ENCODE peak calls at places on chromosomes 2 and 18, in nine cellular contexts. U is cardiac fibroblast; J is upper lobe of right lung; G is M059J; L is T-cell; Y is EH; K is bronchial epithelial cell; M is CD4-positive, alpha-beta T cell; D is CD8-positive, alpha-beta T cell. T is an unnamed sample.
A peak's percentile ranks its signal among the peaks of the same experiment; 100 is the strongest.

GRCh38 chr2:174951746-174952145 is 53.4 kb downstream of the CHN1 start:
- DNase-seq in D (no peak), J (no peak), Y (peak; percentile 93), K (peak; percentile 57), U (peak; percentile 15), M (no peak), L (no peak), G (peak; percentile 9), T (peak; percentile 63)

GRCh38 chr2:128510701-128511100 is 192.0 kb upstream of the HS6ST1 start:
- DNase-seq in D (no peak), M (no peak), G (no peak), J (no peak), L (no peak), U (peak; percentile 66), Y (peak; percentile 50), K (no peak), T (no peak)

GRCh38 chr2:163401481-163401880 is 334.3 kb downstream of the FIGN start:
- DNase-seq in J (no peak), Y (peak; percentile 44), L (no peak), K (peak; percentile 55), U (peak; percentile 63), G (peak; percentile 73), M (no peak), D (no peak), T (peak; percentile 81)

GRCh38 chr2:74834806-74835755 is 1.2 kb downstream of the HK2 start:
- DNase-seq in Y (peak; percentile 64), D (peak; percentile 53), L (no peak), U (peak; percentile 72), G (peak; percentile 69), J (peak; percentile 88), M (peak; percentile 46), K (peak; percentile 27), T (peak; percentile 64)

GRCh38 chr2:224036731-224037376 is 2.2 kb downstream of the SERPINE2 start:
- DNase-seq in L (no peak), Y (peak; percentile 25), U (no peak), G (no peak), M (no peak), D (no peak), J (no peak), K (no peak), T (no peak)

GRCh38 chr2:199441759-199442158 is 16.0 kb downstream of the SATB2 start:
- DNase-seq in D (no peak), J (no peak), M (no peak), U (no peak), K (no peak), G (peak; percentile 58), L (no peak), Y (no peak), T (peak; percentile 63)

GRCh38 chr18:49074505-49074904 is 123.7 kb upstream of the SMAD7 start:
- DNase-seq in L (no peak), Y (no peak), U (no peak), G (no peak), J (no peak), K (no peak), M (no peak), D (no peak), T (no peak)

GRCh38 chr2:43759195-43759594 is 14.6 kb upstream of the DYNC2LI1 start:
- DNase-seq in J (no peak), M (no peak), Y (peak; percentile 78), K (peak; percentile 94), G (peak; percentile 88), L (no peak), D (no peak), U (peak; percentile 44), T (peak; percentile 80)

GRCh38 chr18:21742323-21742687 is 1.7 kb downstream of the MIB1 start:
- DNase-seq in M (no peak), K (peak; percentile 70), L (no peak), Y (no peak), J (no peak), G (peak; percentile 51), D (no peak), U (no peak), T (peak; percentile 32)

GRCh38 chr2:240293865-240294461 is 141.5 kb upstream of the GPC1 start:
- DNase-seq in K (no peak), D (no peak), U (no peak), J (no peak), Y (no peak), L (no peak), M (no peak), G (no peak), T (no peak)

GRCh38 chr2:26300234-26300641 is 45.7 kb upstream of the SELENOI start:
- DNase-seq in D (peak; percentile 17), L (no peak), M (no peak), K (peak; percentile 81), Y (peak; percentile 42), U (peak; percentile 53), J (no peak), G (no peak), T (peak; percentile 53)

GRCh38 chr2:236754234-236754924 is 184.8 kb downstream of the ACKR3 start:
- DNase-seq in U (no peak), M (no peak), J (no peak), L (no peak), G (no peak), D (no peak), Y (no peak), K (no peak), T (no peak)

GRCh38 chr2:226652388-226652787 is 147.2 kb downstream of the IRS1 start:
- DNase-seq in Y (peak; percentile 94), J (no peak), G (peak; percentile 97), M (no peak), K (peak; percentile 94), D (no peak), U (peak; percentile 87), L (no peak), T (peak; percentile 93)

GRCh38 chr2:37085731-37086147 is 1.4 kb downstream of the GPATCH11 start:
- DNase-seq in J (no peak), Y (peak; percentile 73), L (no peak), G (peak; percentile 92), U (peak; percentile 7), M (no peak), D (no peak), K (peak; percentile 24), T (peak; percentile 50)

GRCh38 chr2:44932564-44933392 is 8.7 kb upstream of the SIX3 start:
- DNase-seq in J (no peak), M (no peak), L (no peak), Y (no peak), G (no peak), U (no peak), D (no peak), K (no peak), T (no peak)

GRCh38 chr2:202032841-202033316 is 776 bp upstream of the FZD7 start:
- DNase-seq in D (peak; percentile 31), U (peak; percentile 12), G (peak; percentile 74), J (peak; percentile 85), M (peak; percentile 26), L (no peak), Y (peak; percentile 61), K (peak; percentile 21), T (peak; percentile 83)

GRCh38 chr2:38037325-38037724 is 38.6 kb downstream of the CYP1B1 start:
- DNase-seq in G (no peak), Y (peak; percentile 16), K (peak; percentile 15), U (peak; percentile 33), L (no peak), D (no peak), J (no peak), M (no peak), T (no peak)

T was measured in astrocyte of the hippocampus.